ENCODE peak calls at places on chromosomes 11 and 22, in four cellular contexts. One of them, this sample, is unnamed.

GRCh38 chr11:6635082-6635932 is 16.1 kb upstream of the TPP1 start:
- DNase-seq in spleen: peak
- DNase-seq in HCT116: no peak
- DNase-seq in GM12891: no peak
- DNase-seq in this sample: no peak

GRCh38 chr22:46674367-46674781 is 54.2 kb downstream of the GRAMD4 start:
- DNase-seq in spleen: peak
- DNase-seq in HCT116: no peak
- DNase-seq in GM12891: peak
- DNase-seq in this sample: peak

GRCh38 chr11:94455861-94456260 is 37.8 kb downstream of the MRE11 start:
- DNase-seq in spleen: no peak
- DNase-seq in HCT116: peak
- DNase-seq in GM12891: no peak
- DNase-seq in this sample: no peak

GRCh38 chr11:84922212-84922805 is 704.8 kb downstream of the DLG2 start:
- DNase-seq in spleen: no peak
- DNase-seq in HCT116: no peak
- DNase-seq in GM12891: no peak
- DNase-seq in this sample: no peak

GRCh38 chr11:130915556-130916237 is 582 bp downstream of the SNX19 start:
- DNase-seq in spleen: peak
- DNase-seq in HCT116: no peak
- DNase-seq in GM12891: no peak
- DNase-seq in this sample: no peak

GRCh38 chr11:134154441-134154840 is 69.3 kb downstream of the NCAPD3 start:
- DNase-seq in spleen: no peak
- DNase-seq in HCT116: no peak
- DNase-seq in GM12891: no peak
- DNase-seq in this sample: no peak

GRCh38 chr22:37334859-37335818 is 52.8 kb downstream of the CYTH4 start:
- DNase-seq in spleen: no peak
- DNase-seq in HCT116: no peak
- DNase-seq in GM12891: no peak
- DNase-seq in this sample: no peak

GRCh38 chr11:67600324-67601029 is 6.3 kb upstream of the NDUFV1 start:
- DNase-seq in spleen: peak
- DNase-seq in HCT116: no peak
- DNase-seq in GM12891: no peak
- DNase-seq in this sample: no peak

GRCh38 chr22:31099841-31100761 is 7.3 kb downstream of the SELENOM start:
- DNase-seq in spleen: peak
- DNase-seq in HCT116: no peak
- DNase-seq in GM12891: no peak
- DNase-seq in this sample: no peak

GRCh38 chr11:110433393-110434333 is 3.9 kb downstream of the FDX1 start:
- DNase-seq in spleen: no peak
- DNase-seq in HCT116: no peak
- DNase-seq in GM12891: no peak
- DNase-seq in this sample: no peak

GRCh38 chr22:27372969-27373670 is 428.4 kb downstream of the MN1 start:
- DNase-seq in spleen: no peak
- DNase-seq in HCT116: no peak
- DNase-seq in GM12891: no peak
- DNase-seq in this sample: peak

GRCh38 chr11:92962444-92962843 is 7.0 kb upstream of the MTNR1B start:
- DNase-seq in spleen: no peak
- DNase-seq in HCT116: no peak
- DNase-seq in GM12891: no peak
- DNase-seq in this sample: no peak

GRCh38 chr22:42648368-42649260 is 578 bp downstream of the CYB5R3 start:
- DNase-seq in spleen: peak
- DNase-seq in HCT116: no peak
- DNase-seq in GM12891: no peak
- DNase-seq in this sample: peak

GRCh38 chr11:95592455-95592854 is 197.1 kb downstream of the FAM76B start:
- DNase-seq in spleen: no peak
- DNase-seq in HCT116: no peak
- DNase-seq in GM12891: no peak
- DNase-seq in this sample: no peak

GRCh38 chr11:111838054-111838453 is 33.3 kb downstream of the ALG9 start:
- DNase-seq in spleen: no peak
- DNase-seq in HCT116: no peak
- DNase-seq in GM12891: no peak
- DNase-seq in this sample: no peak

GRCh38 chr22:35894937-35895708 is 133.5 kb downstream of the RBFOX2 start:
- DNase-seq in spleen: no peak
- DNase-seq in HCT116: no peak
- DNase-seq in GM12891: no peak
- DNase-seq in this sample: no peak

GRCh38 chr22:19992481-19992911 is 24.1 kb downstream of the ARVCF start:
- DNase-seq in spleen: peak
- DNase-seq in HCT116: no peak
- DNase-seq in GM12891: no peak
- DNase-seq in this sample: no peak

GRCh38 chr22:41836551-41836950 is 3.6 kb downstream of the SREBF2 start:
- DNase-seq in spleen: no peak
- DNase-seq in HCT116: no peak
- DNase-seq in GM12891: no peak
- DNase-seq in this sample: no peak

GRCh38 chr11:77402218-77402556 is 71.7 kb downstream of the PAK1 start:
- DNase-seq in spleen: no peak
- DNase-seq in HCT116: no peak
- DNase-seq in GM12891: no peak
- DNase-seq in this sample: no peak

GRCh38 chr11:126062679-126063509 is at the start of gene CDON:
- DNase-seq in spleen: peak
- DNase-seq in HCT116: peak
- DNase-seq in GM12891: peak
- DNase-seq in this sample: peak

GRCh38 chr11:84947970-84948600 is 679.1 kb downstream of the DLG2 start:
- DNase-seq in spleen: no peak
- DNase-seq in HCT116: no peak
- DNase-seq in GM12891: no peak
- DNase-seq in this sample: no peak

GRCh38 chr11:61657566-61657965 is 22.6 kb upstream of the DAGLA start:
- DNase-seq in spleen: no peak
- DNase-seq in HCT116: no peak
- DNase-seq in GM12891: no peak
- DNase-seq in this sample: no peak

DNA sequence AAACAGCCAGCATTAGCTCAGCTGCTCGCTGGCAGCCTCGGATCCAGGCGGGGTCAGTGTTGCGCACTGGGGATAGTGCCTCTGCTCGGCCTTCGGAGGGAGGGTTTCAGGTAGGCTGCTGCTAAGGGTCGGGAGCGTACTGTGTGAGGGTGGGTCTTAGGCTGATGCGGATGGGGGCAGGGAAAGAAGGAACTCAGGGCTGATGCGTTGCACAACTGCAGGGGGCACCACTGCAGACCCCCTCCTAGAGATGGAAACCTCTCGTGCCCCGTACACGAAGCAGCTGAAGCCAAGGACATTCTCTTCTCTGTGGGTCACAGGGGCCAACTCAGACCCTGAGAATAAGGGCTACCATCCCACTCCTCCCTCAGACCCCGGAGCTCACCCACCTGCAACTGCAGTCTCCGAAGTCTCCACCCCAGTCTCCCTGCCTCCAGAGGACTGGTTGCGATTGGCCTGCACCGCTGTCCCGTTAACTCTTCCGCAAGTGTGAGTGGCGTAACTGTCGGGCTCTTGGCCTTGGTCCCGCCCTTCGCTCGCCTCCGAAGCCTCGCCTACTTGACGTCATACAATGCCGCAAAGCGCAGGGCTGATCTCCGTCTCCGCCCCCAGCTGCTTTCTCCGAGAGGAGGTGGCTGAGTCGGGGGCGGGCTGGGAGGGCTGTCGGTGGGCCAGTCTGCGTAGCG is at the start of gene KBTBD3:
- DNase-seq in spleen: peak
- DNase-seq in HCT116: peak
- DNase-seq in GM12891: peak
- DNase-seq in this sample: peak
- TF ChIP-seq POLR2A in spleen: peak
- TF ChIP-seq POLR2A in HCT116: peak
- TF ChIP-seq POLR2A in GM12891: peak
- TF ChIP-seq POLR2A in this sample: no peak

GRCh38 chr11:26827567-26828037 is 105.7 kb upstream of the SLC5A12 start:
- DNase-seq in spleen: no peak
- DNase-seq in HCT116: no peak
- DNase-seq in GM12891: no peak
- DNase-seq in this sample: no peak
- TF ChIP-seq POLR2AphosphoS5 in spleen: no peak
- TF ChIP-seq POLR2AphosphoS5 in HCT116: no peak
- TF ChIP-seq POLR2AphosphoS5 in GM12891: no peak
- TF ChIP-seq POLR2AphosphoS5 in this sample: no peak

GRCh38 chr11:65416341-65417185 is 6.0 kb upstream of the NEAT1 start:
- DNase-seq in spleen: peak
- DNase-seq in HCT116: peak
- DNase-seq in GM12891: peak
- DNase-seq in this sample: peak

GRCh38 chr11:65417221-65417701 is 5.3 kb upstream of the NEAT1 start:
- DNase-seq in spleen: peak
- DNase-seq in HCT116: no peak
- DNase-seq in GM12891: no peak
- DNase-seq in this sample: peak

GRCh38 chr11:65418431-65418680 is 4.2 kb upstream of the NEAT1 start:
- DNase-seq in spleen: no peak
- DNase-seq in HCT116: no peak
- DNase-seq in GM12891: no peak
- DNase-seq in this sample: no peak

GRCh38 chr11:65418681-65419459 is 3.7 kb upstream of the NEAT1 start:
- DNase-seq in spleen: peak
- DNase-seq in HCT116: peak
- DNase-seq in GM12891: peak
- DNase-seq in this sample: peak

DNA sequence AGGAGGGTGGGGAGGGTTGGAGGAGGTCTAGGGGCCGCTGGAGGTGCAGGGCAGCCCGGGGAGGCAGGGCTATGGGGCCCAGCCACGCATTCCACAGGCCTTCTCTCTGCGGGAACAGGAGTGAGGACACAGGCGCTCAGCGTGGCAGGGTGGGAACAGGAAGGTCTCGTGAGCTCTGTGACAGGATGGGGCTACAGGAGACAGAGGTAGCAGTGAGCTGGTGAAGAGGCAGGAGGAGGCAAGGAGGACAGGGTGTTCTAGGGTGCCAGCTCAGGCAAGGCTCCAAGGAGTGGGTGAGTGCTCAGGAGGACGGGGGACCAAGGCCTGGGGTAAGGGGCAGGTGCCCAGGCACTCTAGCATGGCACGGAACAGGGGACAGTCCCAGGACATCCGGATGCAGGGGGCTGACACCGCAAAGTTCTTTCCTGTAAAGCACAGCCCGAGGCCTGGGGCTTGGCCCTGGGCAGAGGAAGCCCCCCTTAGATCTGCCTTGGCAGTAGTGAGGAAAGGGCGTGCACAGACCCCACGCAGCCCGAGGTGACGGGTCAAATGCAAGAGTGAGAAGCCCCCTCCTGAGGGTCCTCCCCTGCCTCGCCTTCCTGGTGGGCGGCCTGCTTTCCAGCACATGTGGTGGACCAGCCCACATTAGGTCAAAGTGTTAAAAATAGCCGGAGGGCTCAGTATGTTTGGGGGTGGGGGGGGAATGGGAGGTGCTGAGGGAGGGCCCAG is 4.7 kb upstream of the NEAT1 start:
- DNase-seq in spleen: peak
- DNase-seq in HCT116: no peak
- DNase-seq in GM12891: no peak
- DNase-seq in this sample: peak
- TF ChIP-seq POLR2A in spleen: peak
- TF ChIP-seq POLR2A in HCT116: no peak
- TF ChIP-seq POLR2A in GM12891: no peak
- TF ChIP-seq POLR2A in this sample: no peak

GRCh38 chr22:44278234-44279058 is 34.3 kb downstream of the SHISAL1 start:
- DNase-seq in spleen: no peak
- DNase-seq in HCT116: no peak
- DNase-seq in GM12891: no peak
- DNase-seq in this sample: no peak

GRCh38 chr22:44277404-44278135 is 35.2 kb downstream of the SHISAL1 start:
- DNase-seq in spleen: peak
- DNase-seq in HCT116: no peak
- DNase-seq in GM12891: no peak
- DNase-seq in this sample: no peak

GRCh38 chr22:44276041-44276440 is 36.7 kb downstream of the SHISAL1 start:
- DNase-seq in spleen: peak
- DNase-seq in HCT116: no peak
- DNase-seq in GM12891: no peak
- DNase-seq in this sample: no peak

GRCh38 chr22:44274918-44275665 is 37.7 kb downstream of the SHISAL1 start:
- DNase-seq in spleen: peak
- DNase-seq in HCT116: no peak
- DNase-seq in GM12891: no peak
- DNase-seq in this sample: no peak

DNA sequence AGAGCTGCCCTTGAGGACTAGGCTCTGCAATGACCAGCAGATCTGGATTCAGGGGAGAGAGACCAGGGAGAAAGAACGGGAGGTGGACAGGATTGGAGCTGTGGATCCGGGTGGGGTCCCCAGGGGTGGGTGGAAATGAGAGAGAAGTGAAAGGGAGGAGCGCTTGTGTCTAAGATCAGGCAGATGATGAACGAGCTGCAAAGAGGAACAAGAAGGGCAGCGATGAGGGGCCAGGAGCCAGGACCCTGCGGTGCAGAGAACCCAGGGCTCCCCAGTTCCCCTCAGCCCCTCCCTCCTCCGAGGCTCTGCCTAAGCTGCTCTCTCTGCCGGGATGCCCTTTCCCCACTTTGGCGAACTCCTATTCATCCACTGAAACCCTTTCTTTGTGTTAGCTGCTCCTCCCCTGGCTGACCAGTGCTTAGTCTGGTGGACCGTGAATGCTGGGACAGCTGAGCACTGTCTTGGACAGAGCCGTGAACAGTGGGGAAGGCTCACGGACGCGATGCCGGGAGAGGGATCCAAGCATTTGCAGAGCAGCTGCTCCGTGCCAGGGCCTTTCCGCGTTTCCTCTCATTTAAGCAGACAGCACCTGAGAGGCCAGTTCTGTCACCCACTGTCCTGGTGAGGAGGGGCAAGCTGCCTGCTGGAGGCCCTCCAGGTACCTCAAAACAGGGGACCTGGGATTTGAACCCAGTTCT is 35.9 kb downstream of the SHISAL1 start:
- DNase-seq in spleen: peak
- DNase-seq in HCT116: no peak
- DNase-seq in GM12891: no peak
- DNase-seq in this sample: no peak
- TF ChIP-seq POLR2AphosphoS5 in spleen: no peak
- TF ChIP-seq POLR2AphosphoS5 in HCT116: no peak
- TF ChIP-seq POLR2AphosphoS5 in GM12891: no peak
- TF ChIP-seq POLR2AphosphoS5 in this sample: no peak